ENCODE peak calls at places on chromosome 17, in four cellular contexts. K, T, U and S are unnamed samples.

GRCh38 chr17:57436565-57436964 is 180.2 kb downstream of the MSI2 start:
- DNase-seq in K (no peak), U (no peak), T (no peak), S (no peak)

GRCh38 chr17:78174870-78175642 is 6.7 kb downstream of the SYNGR2 start:
- DNase-seq in K (no peak), U (no peak), T (no peak), S (no peak)

GRCh38 chr17:17205368-17206148 is 575 bp downstream of the PLD6 start:
- DNase-seq in U (no peak), K (peak; percentile 69), T (peak; percentile 83), S (no peak)

GRCh38 chr17:44223574-44224046 is 4.1 kb upstream of the UBTF start:
- DNase-seq in K (no peak), U (no peak), T (no peak), S (no peak)

GRCh38 chr17:5121186-5121841 is 5.5 kb downstream of the USP6 start:
- DNase-seq in T (no peak), K (no peak), U (no peak), S (no peak)

GRCh38 chr17:79612468-79613194 is 1.8 kb upstream of the RBFOX3 start:
- DNase-seq in U (no peak), K (peak; percentile 74), T (peak; percentile 65), S (no peak)

GRCh38 chr17:48760411-48760810 is 31.9 kb upstream of the HOXB13 start:
- DNase-seq in U (no peak), T (no peak), K (no peak), S (no peak)

GRCh38 chr17:13600475-13601316 is 1.0 kb downstream of the HS3ST3A1 start:
- DNase-seq in K (no peak), U (no peak), T (peak; percentile 44), S (no peak)

GRCh38 chr17:80817861-80818260 is 173.8 kb upstream of the CHMP6 start:
- DNase-seq in K (no peak), T (no peak), U (no peak), S (no peak)

GRCh38 chr17:80118601-80119270 is 17.4 kb downstream of the GAA start:
- DNase-seq in T (no peak), K (no peak), U (no peak), S (no peak)

GRCh38 chr17:51612692-51613091 is 352.3 kb downstream of the UTP18 start:
- DNase-seq in U (no peak), T (no peak), K (no peak), S (no peak)

GRCh38 chr17:63365366-63366237 is 80.5 kb downstream of the CYB561 start:
- DNase-seq in U (no peak), T (no peak), K (no peak), S (no peak)